ENCODE peak calls at places on chromosomes 4 and X, in nine cellular contexts. H is nephron progenitor cell; P is tibial nerve; O is AG09319; X is NCI-H2029 treated with DMSO at 0.1 percent for 48 hours; F is NB4; N is activated CD4-positive, alpha-beta T cell treated with anti-CD3 and anti-CD28 coated beads for 4 hours; G is NCI-H2171; L is cerebellar cortex. A is an unnamed sample.

GRCh38 chr4:104693601-104694201 is 199.0 kb upstream of the CXXC4 start:
- DNase-seq in H (no peak), P (no peak), O (no peak), X (no peak), F (peak), N (no peak), G (no peak), L (no peak), A (peak)

GRCh38 chr4:3047464-3048286 is 26.7 kb downstream of the HTT-AS start:
- DNase-seq in H (peak), P (peak), O (no peak), X (peak), F (peak), N (peak), G (no peak), L (peak), A (peak)

GRCh38 chr4:83282049-83282535 is 2.5 kb downstream of the COQ2 start:
- DNase-seq in H (peak), P (no peak), O (no peak), X (peak), F (peak), N (peak), G (peak), L (peak), A (peak)

GRCh38 chrX:110050386-110050785 is 47.5 kb downstream of the TMEM164 start:
- DNase-seq in H (no peak), P (no peak), O (no peak), X (no peak), F (no peak), N (no peak), G (no peak), L (no peak), A (no peak)

GRCh38 chr4:80471701-80472100 is 136.2 kb downstream of the CFAP299 start:
- DNase-seq in H (peak), P (no peak), O (no peak), X (peak), F (no peak), N (no peak), G (no peak), L (no peak), A (no peak)

GRCh38 chr4:152352215-152352614 is 183.7 kb downstream of the FBXW7 start:
- DNase-seq in H (no peak), P (no peak), O (no peak), X (no peak), F (no peak), N (no peak), G (no peak), L (no peak), A (no peak)

GRCh38 chr4:149371021-149371420 is 444.6 kb downstream of the IQCM start:
- DNase-seq in H (no peak), P (no peak), O (peak), X (peak), F (peak), N (no peak), G (peak), L (peak), A (peak)

GRCh38 chrX:116239944-116240391 is 69.4 kb downstream of the AGTR2 start:
- DNase-seq in H (no peak), P (no peak), O (no peak), X (no peak), F (no peak), N (no peak), G (no peak), L (no peak), A (no peak)

GRCh38 chrX:150236304-150236703 is 126.8 kb upstream of the MAMLD1 start:
- DNase-seq in H (no peak), P (no peak), O (no peak), X (no peak), F (no peak), N (no peak), G (no peak), L (no peak), A (no peak)

GRCh38 chrX:68508799-68509198 is 9.9 kb downstream of the YIPF6 start:
- DNase-seq in H (no peak), P (no peak), O (no peak), X (no peak), F (no peak), N (no peak), G (no peak), L (no peak), A (no peak)

GRCh38 chr4:1961038-1961437 is 47.7 kb downstream of the NELFA start:
- DNase-seq in H (no peak), P (no peak), O (no peak), X (no peak), F (no peak), N (no peak), G (no peak), L (no peak), A (no peak)

GRCh38 chr4:71004281-71004851 is 10.9 kb downstream of the DCK start:
- DNase-seq in H (peak), P (no peak), O (no peak), X (no peak), F (no peak), N (peak), G (peak), L (no peak), A (no peak)

GRCh38 chr4:51842167-51842553 is 793 bp upstream of the DCUN1D4 start:
- DNase-seq in H (peak), P (no peak), O (no peak), X (no peak), F (no peak), N (peak), G (no peak), L (no peak), A (peak)

GRCh38 chr4:64144994-64145393 is 264.3 kb downstream of the TECRL start:
- DNase-seq in H (no peak), P (no peak), O (no peak), X (no peak), F (no peak), N (no peak), G (peak), L (no peak), A (no peak)

GRCh38 chr4:175614880-175615279 is 197.2 kb downstream of the GPM6A start:
- DNase-seq in H (no peak), P (no peak), O (no peak), X (peak), F (no peak), N (no peak), G (no peak), L (no peak), A (peak)